ENCODE peak calls at places on chromosomes 11 and 22, in four cellular contexts. One of them, this sample, is unnamed.

GRCh38 chr11:28342704-28343103 is 234.5 kb downstream of the METTL15 start:
- DNase-seq in non-pigmented ciliary epithelial cell: peak; percentile 41
- DNase-seq in NCI-H2081: no peak
- DNase-seq in amniotic stem cell: no peak
- DNase-seq in this sample: no peak

GRCh38 chr11:9277176-9277575 is 12.0 kb upstream of the DENND5A start:
- DNase-seq in non-pigmented ciliary epithelial cell: no peak
- DNase-seq in NCI-H2081: no peak
- DNase-seq in amniotic stem cell: no peak
- DNase-seq in this sample: no peak

GRCh38 chr11:64670975-64671374 is 52.0 kb downstream of the NRXN2 start:
- DNase-seq in non-pigmented ciliary epithelial cell: no peak
- DNase-seq in NCI-H2081: no peak
- DNase-seq in amniotic stem cell: no peak
- DNase-seq in this sample: no peak

GRCh38 chr11:100752371-100753073 is 65.4 kb downstream of the ARHGAP42 start:
- DNase-seq in non-pigmented ciliary epithelial cell: no peak
- DNase-seq in NCI-H2081: no peak
- DNase-seq in amniotic stem cell: no peak
- DNase-seq in this sample: no peak

GRCh38 chr11:269146-269890 is 8.9 kb upstream of the NLRP6 start:
- DNase-seq in non-pigmented ciliary epithelial cell: no peak
- DNase-seq in NCI-H2081: no peak
- DNase-seq in amniotic stem cell: no peak
- DNase-seq in this sample: no peak

GRCh38 chr11:8867856-8868705 is 42.9 kb upstream of the AKIP1 start:
- DNase-seq in non-pigmented ciliary epithelial cell: no peak
- DNase-seq in NCI-H2081: no peak
- DNase-seq in amniotic stem cell: no peak
- DNase-seq in this sample: no peak

GRCh38 chr11:33015621-33016551 is at the start of gene DEPDC7:
- DNase-seq in non-pigmented ciliary epithelial cell: peak; percentile 42
- DNase-seq in NCI-H2081: peak; percentile 95
- DNase-seq in amniotic stem cell: peak; percentile 69
- DNase-seq in this sample: no peak

GRCh38 chr11:128039140-128040021 is 548.0 kb downstream of the ETS1 start:
- DNase-seq in non-pigmented ciliary epithelial cell: no peak
- DNase-seq in NCI-H2081: peak; percentile 26
- DNase-seq in amniotic stem cell: peak; percentile 47
- DNase-seq in this sample: peak; percentile 57

GRCh38 chr11:69010964-69011623 is 2.0 kb downstream of the MRGPRF start:
- DNase-seq in non-pigmented ciliary epithelial cell: no peak
- DNase-seq in NCI-H2081: peak; percentile 46
- DNase-seq in amniotic stem cell: peak; percentile 87
- DNase-seq in this sample: no peak

GRCh38 chr11:73752216-73752867 is 8.5 kb downstream of the RAB6A start:
- DNase-seq in non-pigmented ciliary epithelial cell: no peak
- DNase-seq in NCI-H2081: no peak
- DNase-seq in amniotic stem cell: no peak
- DNase-seq in this sample: no peak

GRCh38 chr11:69295995-69296889 is 2.3 kb downstream of the MYEOV start:
- DNase-seq in non-pigmented ciliary epithelial cell: no peak
- DNase-seq in NCI-H2081: no peak
- DNase-seq in amniotic stem cell: no peak
- DNase-seq in this sample: no peak

GRCh38 chr11:34809191-34810106 is 106.7 kb downstream of the APIP start:
- DNase-seq in non-pigmented ciliary epithelial cell: peak; percentile 4
- DNase-seq in NCI-H2081: no peak
- DNase-seq in amniotic stem cell: no peak
- DNase-seq in this sample: no peak

GRCh38 chr22:45316796-45317526 is 7.2 kb downstream of the FAM118A start:
- DNase-seq in non-pigmented ciliary epithelial cell: no peak
- DNase-seq in NCI-H2081: no peak
- DNase-seq in amniotic stem cell: no peak
- DNase-seq in this sample: no peak

GRCh38 chr11:65434057-65434666 is 11.6 kb downstream of the NEAT1 start:
- DNase-seq in non-pigmented ciliary epithelial cell: no peak
- DNase-seq in NCI-H2081: no peak
- DNase-seq in amniotic stem cell: no peak
- DNase-seq in this sample: no peak

GRCh38 chr22:38982008-38982927 is at the start of gene APOBEC3B:
- DNase-seq in non-pigmented ciliary epithelial cell: peak; percentile 76
- DNase-seq in NCI-H2081: no peak
- DNase-seq in amniotic stem cell: peak; percentile 88
- DNase-seq in this sample: peak; percentile 73

GRCh38 chr22:49100764-49101163 is 726.9 kb downstream of the BRD1 start:
- DNase-seq in non-pigmented ciliary epithelial cell: no peak
- DNase-seq in NCI-H2081: no peak
- DNase-seq in amniotic stem cell: no peak
- DNase-seq in this sample: no peak

GRCh38 chr11:113796663-113797259 is 17.2 kb downstream of the CLDN25 start:
- DNase-seq in non-pigmented ciliary epithelial cell: no peak
- DNase-seq in NCI-H2081: peak; percentile 55
- DNase-seq in amniotic stem cell: peak; percentile 13
- DNase-seq in this sample: no peak

GRCh38 chr11:35347173-35347878 is 72.0 kb downstream of the SLC1A2 start:
- DNase-seq in non-pigmented ciliary epithelial cell: no peak
- DNase-seq in NCI-H2081: no peak
- DNase-seq in amniotic stem cell: no peak
- DNase-seq in this sample: no peak

GRCh38 chr11:57413681-57414080 is 13.2 kb downstream of the SLC43A3 start:
- DNase-seq in non-pigmented ciliary epithelial cell: no peak
- DNase-seq in NCI-H2081: no peak
- DNase-seq in amniotic stem cell: no peak
- DNase-seq in this sample: no peak

GRCh38 chr22:46002757-46003270 is 25.9 kb upstream of the WNT7B start:
- DNase-seq in non-pigmented ciliary epithelial cell: no peak
- DNase-seq in NCI-H2081: no peak
- DNase-seq in amniotic stem cell: no peak
- DNase-seq in this sample: no peak

GRCh38 chr11:2787816-2788750 is 88.3 kb upstream of the KCNQ1OT1 start:
- DNase-seq in non-pigmented ciliary epithelial cell: no peak
- DNase-seq in NCI-H2081: no peak
- DNase-seq in amniotic stem cell: no peak
- DNase-seq in this sample: no peak

GRCh38 chr22:31662668-31663037 is 638 bp upstream of the PISD start:
- DNase-seq in non-pigmented ciliary epithelial cell: no peak
- DNase-seq in NCI-H2081: no peak
- DNase-seq in amniotic stem cell: no peak
- DNase-seq in this sample: no peak

GRCh38 chr22:48499456-48500425 is 1327.9 kb downstream of the BRD1 start:
- DNase-seq in non-pigmented ciliary epithelial cell: no peak
- DNase-seq in NCI-H2081: no peak
- DNase-seq in amniotic stem cell: no peak
- DNase-seq in this sample: no peak

GRCh38 chr11:62680825-62681240 is 2.0 kb upstream of the UBXN1 start:
- DNase-seq in non-pigmented ciliary epithelial cell: no peak
- DNase-seq in NCI-H2081: peak; percentile 46
- DNase-seq in amniotic stem cell: peak; percentile 52
- DNase-seq in this sample: no peak

This sample was measured in AG04449.